ENCODE peak calls at places on chromosome 2, in nine cellular contexts. R is M059J; U is stimulated activated CD4-positive, alpha-beta T cell treated with anti-CD3 and anti-CD28 coated beads, Interleukin-1b, Interleukin-23, amount 100 ng/mL, for 4 hours; J is PC-9; G is Right ventricle myocardium superior; X is T-helper 9 cell; N is skeletal muscle cell; E is midbrain; B is NCI-H510A. V is an unnamed sample.

GRCh38 chr2:196165016-196165415 is 6.4 kb downstream of the STK17B start:
- DNase-seq in R (no peak), U (no peak), J (no peak), G (no peak), X (no peak), N (no peak), E (no peak), B (no peak), V (no peak)

GRCh38 chr2:47656715-47657600 is 126.0 kb upstream of the MSH6 start:
- DNase-seq in R (peak; percentile 76), U (no peak), J (peak; percentile 85), G (no peak), X (no peak), N (no peak), E (no peak), B (no peak), V (no peak)

GRCh38 chr2:207734264-207734635 is 22.8 kb downstream of the CCNYL1 start:
- DNase-seq in R (peak; percentile 45), U (no peak), J (peak; percentile 38), G (no peak), X (no peak), N (peak; percentile 24), E (peak; percentile 39), B (no peak), V (no peak)

GRCh38 chr2:222518570-222519381 is 94.4 kb downstream of the SGPP2 start:
- DNase-seq in R (peak; percentile 69), U (no peak), J (peak; percentile 99), G (no peak), X (no peak), N (peak; percentile 39), E (no peak), B (no peak), V (no peak)

GRCh38 chr2:226190479-226191252 is 609.0 kb downstream of the IRS1 start:
- DNase-seq in R (peak; percentile 64), U (no peak), J (no peak), G (no peak), X (no peak), N (peak; percentile 83), E (no peak), B (peak; percentile 2), V (no peak)

GRCh38 chr2:106270471-106270891 is 76.4 kb upstream of the UXS1 start:
- DNase-seq in R (no peak), U (no peak), J (no peak), G (no peak), X (no peak), N (no peak), E (no peak), B (no peak), V (no peak)

GRCh38 chr2:237876056-237876439 is 16.6 kb downstream of the RAMP1 start:
- DNase-seq in R (no peak), U (no peak), J (no peak), G (no peak), X (no peak), N (no peak), E (no peak), B (no peak), V (no peak)

GRCh38 chr2:120227111-120227991 is 4.2 kb upstream of the TMEM185B start:
- DNase-seq in R (peak; percentile 44), U (no peak), J (no peak), G (no peak), X (no peak), N (no peak), E (no peak), B (no peak), V (peak; percentile 31)

GRCh38 chr2:237156131-237156856 is 70.6 kb downstream of the COPS8 start:
- DNase-seq in R (peak; percentile 83), U (peak; percentile 25), J (no peak), G (peak; percentile 68), X (no peak), N (peak; percentile 86), E (no peak), B (no peak), V (no peak)

V was measured in BE2C.